ENCODE peak calls at places on chromosome 13, in ten cellular contexts. N is lower leg skin, K is neural crest cell, Z is RWPE1, M is right lobe of liver, E is fibroblast of pulmonary artery, X is cardiac fibroblast, V is H1, D is WTC11, O is fibroblast of mammary gland. B is an unnamed sample.

GRCh38 chr13:98267080-98267912 is 90.2 kb upstream of the RNF113B start:
- DNase-seq in N (no peak), K (no peak), Z (no peak), M (peak), E (no peak), X (peak), V (no peak), D (no peak), O (peak), B (no peak)

GRCh38 chr13:23753523-23753922 is 135.7 kb downstream of the MIPEP start:
- DNase-seq in N (no peak), K (no peak), Z (no peak), M (no peak), E (peak), X (peak), V (no peak), D (no peak), O (peak), B (no peak)

GRCh38 chr13:26052136-26052736 is 420 bp upstream of the SHISA2 start:
- DNase-seq in N (no peak), K (no peak), Z (no peak), M (no peak), E (no peak), X (no peak), V (no peak), D (no peak), O (no peak), B (no peak)

GRCh38 chr13:63628310-63628709 is 2212.7 kb upstream of the PCDH20 start:
- DNase-seq in N (no peak), K (no peak), Z (no peak), M (no peak), E (no peak), X (no peak), V (no peak), D (no peak), O (no peak), B (no peak)

GRCh38 chr13:32246468-32246867 is 68.7 kb downstream of the ZAR1L start:
- DNase-seq in N (peak), K (peak), Z (peak), M (peak), E (peak), X (peak), V (peak), D (peak), O (peak), B (peak)

GRCh38 chr13:35552172-35552844 is 75.8 kb upstream of the MAB21L1 start:
- DNase-seq in N (no peak), K (no peak), Z (peak), M (no peak), E (peak), X (no peak), V (no peak), D (no peak), O (peak), B (no peak)

GRCh38 chr13:34371108-34371507 is 553.2 kb downstream of the RFC3 start:
- DNase-seq in N (no peak), K (no peak), Z (no peak), M (no peak), E (no peak), X (no peak), V (no peak), D (no peak), O (no peak), B (no peak)

GRCh38 chr13:79190932-79191331 is 215.1 kb downstream of the RBM26 start:
- DNase-seq in N (no peak), K (no peak), Z (no peak), M (no peak), E (no peak), X (no peak), V (no peak), D (no peak), O (no peak), B (no peak)

GRCh38 chr13:41401371-41401770 is 56.0 kb upstream of the RGCC start:
- DNase-seq in N (no peak), K (peak), Z (no peak), M (no peak), E (no peak), X (no peak), V (no peak), D (peak), O (no peak), B (peak)

GRCh38 chr13:45522571-45522970 is 57.8 kb downstream of the COG3 start:
- DNase-seq in N (no peak), K (no peak), Z (no peak), M (no peak), E (no peak), X (no peak), V (no peak), D (no peak), O (no peak), B (no peak)

GRCh38 chr13:26280822-26281221 is 26.9 kb downstream of the CDK8 start:
- DNase-seq in N (no peak), K (no peak), Z (no peak), M (no peak), E (peak), X (peak), V (peak), D (no peak), O (no peak), B (no peak)

GRCh38 chr13:46295531-46296464 is 84.1 kb downstream of the LRRC63 start:
- DNase-seq in N (peak), K (no peak), Z (peak), M (peak), E (peak), X (peak), V (no peak), D (no peak), O (peak), B (no peak)

GRCh38 chr13:32639502-32640105 is 53.4 kb downstream of the PDS5B start:
- DNase-seq in N (peak), K (peak), Z (peak), M (no peak), E (peak), X (peak), V (no peak), D (peak), O (peak), B (no peak)

GRCh38 chr13:32390048-32390447 is 37.9 kb downstream of the N4BP2L1 start:
- DNase-seq in N (no peak), K (no peak), Z (no peak), M (no peak), E (no peak), X (no peak), V (no peak), D (no peak), O (no peak), B (no peak)

GRCh38 chr13:110944121-110944967 is 29.5 kb upstream of the ANKRD10 start:
- DNase-seq in N (no peak), K (no peak), Z (peak), M (no peak), E (peak), X (peak), V (no peak), D (peak), O (peak), B (no peak)

DNA sequence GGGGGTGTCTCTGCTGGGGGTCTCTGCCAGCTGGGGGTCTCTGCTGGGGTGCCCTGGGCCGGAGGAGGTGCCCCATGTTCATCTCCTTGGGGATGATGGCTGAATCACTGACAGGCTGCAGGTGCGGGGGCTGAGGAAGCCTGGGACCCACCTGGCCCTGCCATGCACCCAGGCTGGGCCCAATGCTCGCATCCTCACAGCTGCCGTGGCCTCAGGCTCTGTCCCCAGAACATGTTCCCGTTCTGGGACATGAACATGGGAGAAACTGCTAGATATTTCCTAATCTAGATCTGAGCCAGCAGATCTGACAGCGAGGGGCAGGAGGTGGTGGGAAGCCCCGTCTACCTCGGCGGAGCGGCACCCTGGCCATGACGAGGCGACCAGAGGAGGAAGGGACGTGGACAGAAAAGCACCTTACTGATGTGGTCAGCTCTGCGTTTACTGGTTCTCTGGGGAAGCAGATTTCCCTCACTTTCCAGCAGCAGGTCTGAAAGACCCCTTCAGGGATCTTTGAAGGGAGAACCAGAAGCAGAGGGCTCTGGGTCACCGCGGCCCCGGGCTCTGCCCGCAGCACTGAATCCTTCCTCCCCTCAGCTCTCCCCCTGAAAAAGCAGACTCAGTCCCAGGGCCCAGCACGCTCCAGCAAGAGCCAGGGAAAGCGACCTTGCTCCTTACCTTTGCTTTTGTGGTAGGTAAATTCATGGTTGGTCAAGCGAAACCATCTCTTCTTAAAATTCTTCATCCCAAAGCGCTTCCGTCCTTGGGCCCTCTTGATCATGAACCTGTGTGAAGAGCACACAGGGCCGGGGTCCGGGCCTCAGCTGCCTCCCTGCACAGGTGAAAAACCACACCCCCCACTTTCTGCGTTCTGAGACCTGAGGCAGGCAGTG is 26.5 kb upstream of the C13orf46 start:
- DNase-seq in N (no peak), K (no peak), Z (no peak), M (peak), E (no peak), X (no peak), V (no peak), D (no peak), O (no peak), B (no peak)
- TF ChIP-seq CTCF in N (no peak), K (no peak), Z (no peak), M (no peak), E (no peak), X (no peak), V (no peak), D (no peak), O (no peak), B (no peak)

GRCh38 chr13:21579754-21580316 is 24.1 kb downstream of the MICU2 start:
- DNase-seq in N (no peak), K (no peak), Z (no peak), M (no peak), E (no peak), X (no peak), V (no peak), D (no peak), O (no peak), B (no peak)
- TF ChIP-seq CTCF in N (no peak), K (no peak), Z (no peak), M (no peak), E (no peak), X (no peak), V (no peak), D (no peak), O (no peak), B (no peak)

GRCh38 chr13:70310720-70311119 is 202.5 kb upstream of the KLHL1 start:
- DNase-seq in N (no peak), K (peak), Z (peak), M (no peak), E (peak), X (peak), V (no peak), D (peak), O (no peak), B (no peak)
- TF ChIP-seq CTCF in N (no peak), K (peak), Z (peak), M (no peak), E (peak), X (no peak), V (no peak), D (no peak), O (no peak), B (peak)

GRCh38 chr13:27830010-27830409 is 37.7 kb downstream of the GSX1 start:
- DNase-seq in N (no peak), K (peak), Z (peak), M (peak), E (peak), X (peak), V (no peak), D (peak), O (no peak), B (peak)
- TF ChIP-seq CTCF in N (no peak), K (peak), Z (peak), M (peak), E (peak), X (peak), V (peak), D (peak), O (peak), B (peak)

GRCh38 chr13:94431569-94431968 is 47.9 kb downstream of the DCT start:
- DNase-seq in N (no peak), K (no peak), Z (no peak), M (no peak), E (peak), X (peak), V (no peak), D (no peak), O (peak), B (no peak)
- TF ChIP-seq CTCF in N (no peak), K (peak), Z (peak), M (no peak), E (peak), X (peak), V (no peak), D (no peak), O (peak), B (peak)

GRCh38 chr13:38899581-38899980 is 91.0 kb downstream of the STOML3 start:
- DNase-seq in N (no peak), K (no peak), Z (no peak), M (no peak), E (no peak), X (no peak), V (no peak), D (no peak), O (no peak), B (no peak)

GRCh38 chr13:38902551-38902950 is 88.1 kb downstream of the STOML3 start:
- DNase-seq in N (no peak), K (no peak), Z (peak), M (no peak), E (no peak), X (no peak), V (no peak), D (no peak), O (no peak), B (no peak)

GRCh38 chr13:38897521-38897920 is 93.1 kb downstream of the STOML3 start:
- DNase-seq in N (no peak), K (no peak), Z (no peak), M (no peak), E (no peak), X (no peak), V (no peak), D (no peak), O (no peak), B (no peak)

GRCh38 chr13:38898481-38898880 is 92.2 kb downstream of the STOML3 start:
- DNase-seq in N (no peak), K (no peak), Z (no peak), M (no peak), E (no peak), X (no peak), V (no peak), D (no peak), O (no peak), B (no peak)

DNA sequence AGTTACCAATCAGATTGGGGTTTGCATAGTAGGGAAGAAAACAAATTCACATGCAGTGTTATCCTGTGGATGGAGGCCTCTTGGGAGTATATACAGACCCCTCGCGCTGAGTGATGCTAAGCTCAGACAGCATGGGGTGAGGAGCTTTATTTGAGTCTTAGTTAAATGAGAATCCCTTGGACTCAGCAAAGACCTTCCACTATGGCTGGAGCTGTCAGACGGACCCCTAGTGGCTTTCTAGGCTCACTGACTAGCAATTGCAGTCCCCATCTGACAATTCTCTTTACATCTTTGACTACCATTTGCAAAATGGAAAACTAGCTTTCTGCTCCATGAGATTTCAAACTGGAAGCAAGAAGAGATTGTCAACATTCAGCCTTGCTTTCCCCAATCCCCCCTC is 90.4 kb downstream of the STOML3 start:
- DNase-seq in N (no peak), K (no peak), Z (no peak), M (no peak), E (no peak), X (no peak), V (no peak), D (peak), O (no peak), B (no peak)
- TF ChIP-seq CTCF in N (no peak), K (peak), Z (no peak), M (no peak), E (peak), X (no peak), V (peak), D (no peak), O (peak), B (peak)

DNA sequence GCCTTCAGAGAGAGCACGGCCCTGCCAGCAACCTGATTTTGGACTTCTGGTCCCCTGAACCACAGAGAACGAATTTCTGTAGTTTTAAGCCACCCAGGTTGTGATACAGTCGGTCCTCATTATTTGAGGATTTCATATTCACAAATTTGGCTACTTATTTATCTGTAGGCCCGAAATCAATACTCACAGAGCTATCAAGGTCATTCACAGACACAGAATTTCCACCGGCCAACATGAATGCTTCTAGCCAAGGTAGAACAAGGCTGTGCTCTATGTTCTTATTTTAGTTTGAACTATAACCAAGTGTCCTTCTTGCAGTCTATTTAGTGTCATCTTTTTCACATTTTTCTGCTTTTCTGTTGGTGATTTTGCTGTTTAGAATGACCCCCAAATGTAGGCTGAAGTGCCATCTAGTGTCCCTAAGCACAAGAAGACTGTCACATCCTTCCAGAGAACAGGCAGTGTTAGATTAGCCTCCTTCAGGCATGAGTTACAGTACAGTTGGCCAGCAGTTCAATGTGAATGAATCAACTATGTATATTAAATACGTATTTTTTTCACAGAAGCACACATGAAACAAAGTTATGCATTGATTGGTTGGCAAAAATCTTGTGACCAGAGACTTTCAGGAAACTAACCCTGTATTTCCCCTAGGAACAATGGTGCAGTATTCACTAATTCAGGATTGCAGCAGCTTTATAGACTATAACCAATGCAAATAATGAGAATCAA is 63.5 kb downstream of the C13orf42 start:
- DNase-seq in N (no peak), K (no peak), Z (no peak), M (no peak), E (no peak), X (no peak), V (no peak), D (no peak), O (no peak), B (peak)
- TF ChIP-seq CTCF in N (no peak), K (no peak), Z (no peak), M (no peak), E (no peak), X (no peak), V (no peak), D (no peak), O (no peak), B (no peak)